ENCODE peak calls at places on chromosomes 4 and X, in six cellular contexts. I is H9, X is IMR-90, A is mesenchymal stem cell, U is H1, Y is mesendoderm. G is an unnamed sample.
A peak's percentile ranks its signal among the peaks of the same experiment; 100 is the strongest.

GRCh38 chr4:144449623-144450022 is 196.3 kb upstream of the HHIP start:
- DNase-seq in I (no peak), X (no peak), A (peak; percentile 8), U (no peak), Y (peak; percentile 32), G (no peak)

GRCh38 chr4:89268572-89269180 is 38.9 kb downstream of the GPRIN3 start:
- DNase-seq in I (no peak), X (no peak), A (no peak), U (no peak), Y (no peak), G (no peak)

GRCh38 chr4:144645621-144646522 is at the start of gene HHIP:
- DNase-seq in I (peak; percentile 53), X (peak; percentile 65), A (peak; percentile 47), U (peak; percentile 64), Y (peak; percentile 61), G (no peak)

GRCh38 chrX:20361890-20362262 is 95.2 kb upstream of the RPS6KA3 start:
- DNase-seq in I (no peak), X (peak; percentile 75), A (peak; percentile 79), U (no peak), Y (peak; percentile 90), G (no peak)

GRCh38 chr4:78296261-78296660 is 239.1 kb downstream of the FRAS1 start:
- DNase-seq in I (no peak), X (no peak), A (no peak), U (no peak), Y (peak; percentile 58), G (no peak)

GRCh38 chr4:163548481-163549243 is 54.2 kb downstream of the TMA16 start:
- DNase-seq in I (no peak), X (peak; percentile 69), A (peak; percentile 69), U (no peak), Y (peak; percentile 47), G (peak; percentile 21)

GRCh38 chrX:66632986-66633385 is 5.9 kb downstream of the EDA2R start:
- DNase-seq in I (no peak), X (peak; percentile 35), A (no peak), U (no peak), Y (no peak), G (no peak)

GRCh38 chr4:39565925-39566630 is 38.8 kb upstream of the UGDH start:
- DNase-seq in I (no peak), X (peak; percentile 96), A (peak; percentile 94), U (no peak), Y (peak; percentile 6), G (no peak)

GRCh38 chr4:25861951-25862410 is 807 bp downstream of the SEL1L3 start:
- DNase-seq in I (peak; percentile 48), X (peak; percentile 40), A (peak; percentile 58), U (peak; percentile 57), Y (peak; percentile 60), G (no peak)

GRCh38 chr4:173332963-173333657 is 1.0 kb downstream of the HMGB2 start:
- DNase-seq in I (no peak), X (peak; percentile 1), A (peak; percentile 28), U (no peak), Y (peak; percentile 28), G (no peak)

GRCh38 chr4:97504713-97505112 is 638.6 kb downstream of the STPG2 start:
- DNase-seq in I (no peak), X (no peak), A (no peak), U (no peak), Y (no peak), G (no peak)

GRCh38 chr4:13525606-13526281 is 18.6 kb downstream of the NKX3-2 start:
- DNase-seq in I (no peak), X (no peak), A (no peak), U (no peak), Y (no peak), G (no peak)

GRCh38 chr4:8688041-8688907 is 95.7 kb downstream of the CPZ start:
- DNase-seq in I (peak; percentile 79), X (peak; percentile 2), A (no peak), U (peak; percentile 95), Y (peak; percentile 65), G (peak; percentile 59)

GRCh38 chr4:152007108-152007507 is 246.3 kb upstream of the GATB start:
- DNase-seq in I (no peak), X (no peak), A (no peak), U (no peak), Y (no peak), G (no peak)

GRCh38 chr4:155773196-155773800 is 14.5 kb downstream of the GUCY1B1 start:
- DNase-seq in I (no peak), X (no peak), A (peak; percentile 59), U (no peak), Y (no peak), G (no peak)

GRCh38 chr4:150402968-150403367 is 179.0 kb upstream of the MAB21L2 start:
- DNase-seq in I (no peak), X (peak; percentile 24), A (no peak), U (no peak), Y (no peak), G (no peak)

GRCh38 chr4:7645956-7646355 is 211.2 kb upstream of the PSAPL1 start:
- DNase-seq in I (no peak), X (no peak), A (no peak), U (no peak), Y (no peak), G (no peak)
- H3K23ac ChIP-seq in I (no peak overlapping the region), X (no peak overlapping the region), A (no peak overlapping the region), U (no peak overlapping the region), Y (no peak overlapping the region), G (no peak overlapping the region)

GRCh38 chrX:129247642-129248041 is 275.6 kb downstream of the SMARCA1 start:
- DNase-seq in I (no peak), X (no peak), A (no peak), U (no peak), Y (peak; percentile 71), G (no peak)
- H3K23ac ChIP-seq in I (no peak overlapping the region), X (no peak overlapping the region), A (no peak overlapping the region), U (no peak overlapping the region), Y (no peak overlapping the region), G (no peak overlapping the region)

GRCh38 chr4:160026720-160027119 is 923.8 kb downstream of the RAPGEF2 start:
- DNase-seq in I (peak; percentile 68), X (no peak), A (peak; percentile 26), U (no peak), Y (peak; percentile 84), G (no peak)

GRCh38 chr4:160020804-160021203 is 917.9 kb downstream of the RAPGEF2 start:
- DNase-seq in I (no peak), X (no peak), A (no peak), U (no peak), Y (no peak), G (no peak)

GRCh38 chr4:160021870-160022269 is 919.0 kb downstream of the RAPGEF2 start:
- DNase-seq in I (no peak), X (no peak), A (no peak), U (no peak), Y (no peak), G (no peak)
- H3K23ac ChIP-seq in I (no peak overlapping the region), X (no peak overlapping the region), A (no peak overlapping the region), U (no peak overlapping the region), Y (no peak overlapping the region), G (no peak overlapping the region)

GRCh38 chr4:73129319-73129718 is 59.8 kb upstream of the COX18 start:
- DNase-seq in I (no peak), X (no peak), A (no peak), U (no peak), Y (no peak), G (no peak)

GRCh38 chr4:73133784-73134183 is 64.3 kb upstream of the COX18 start:
- DNase-seq in I (no peak), X (no peak), A (no peak), U (no peak), Y (no peak), G (no peak)

GRCh38 chr4:73131281-73131680 is 61.8 kb upstream of the COX18 start:
- DNase-seq in I (no peak), X (no peak), A (no peak), U (no peak), Y (no peak), G (no peak)

GRCh38 chr4:73127839-73128448 is 58.4 kb upstream of the COX18 start:
- DNase-seq in I (no peak), X (peak; percentile 5), A (peak; percentile 38), U (no peak), Y (peak; percentile 59), G (no peak)
- H3K23ac ChIP-seq in I (no peak overlapping the region), X (no peak overlapping the region), A (no peak overlapping the region), U (no peak overlapping the region), Y (no peak overlapping the region), G (no peak overlapping the region)

GRCh38 chrX:18649498-18649951 is 22.4 kb downstream of the RS1 start:
- DNase-seq in I (peak; percentile 40), X (no peak), A (no peak), U (peak; percentile 49), Y (peak; percentile 32), G (peak; percentile 5)

GRCh38 chrX:18654873-18655836 is 16.8 kb downstream of the RS1 start:
- DNase-seq in I (no peak), X (no peak), A (peak; percentile 19), U (no peak), Y (no peak), G (no peak)

GRCh38 chrX:18652636-18653035 is 19.3 kb downstream of the RS1 start:
- DNase-seq in I (no peak), X (no peak), A (no peak), U (no peak), Y (no peak), G (no peak)

GRCh38 chrX:18650662-18651061 is 21.2 kb downstream of the RS1 start:
- DNase-seq in I (no peak), X (no peak), A (no peak), U (no peak), Y (no peak), G (no peak)
- H3K23ac ChIP-seq in I (no peak overlapping the region), X (no peak overlapping the region), A (no peak overlapping the region), U (no peak overlapping the region), Y (no peak overlapping the region), G (no peak overlapping the region)

GRCh38 chr4:48127231-48127881 is 6.7 kb downstream of the TXK start:
- DNase-seq in I (peak; percentile 55), X (no peak), A (no peak), U (no peak), Y (peak; percentile 94), G (no peak)

GRCh38 chr4:48127882-48128394 is 6.1 kb downstream of the TXK start:
- DNase-seq in I (peak; percentile 91), X (peak; percentile 94), A (peak; percentile 86), U (peak; percentile 84), Y (peak; percentile 97), G (peak; percentile 67)

GRCh38 chr4:48130100-48130499 is 4.0 kb downstream of the TXK start:
- DNase-seq in I (no peak), X (no peak), A (no peak), U (no peak), Y (no peak), G (no peak)

GRCh38 chr4:48131736-48132135 is 2.3 kb downstream of the TXK start:
- DNase-seq in I (no peak), X (no peak), A (no peak), U (no peak), Y (no peak), G (no peak)

DNA sequence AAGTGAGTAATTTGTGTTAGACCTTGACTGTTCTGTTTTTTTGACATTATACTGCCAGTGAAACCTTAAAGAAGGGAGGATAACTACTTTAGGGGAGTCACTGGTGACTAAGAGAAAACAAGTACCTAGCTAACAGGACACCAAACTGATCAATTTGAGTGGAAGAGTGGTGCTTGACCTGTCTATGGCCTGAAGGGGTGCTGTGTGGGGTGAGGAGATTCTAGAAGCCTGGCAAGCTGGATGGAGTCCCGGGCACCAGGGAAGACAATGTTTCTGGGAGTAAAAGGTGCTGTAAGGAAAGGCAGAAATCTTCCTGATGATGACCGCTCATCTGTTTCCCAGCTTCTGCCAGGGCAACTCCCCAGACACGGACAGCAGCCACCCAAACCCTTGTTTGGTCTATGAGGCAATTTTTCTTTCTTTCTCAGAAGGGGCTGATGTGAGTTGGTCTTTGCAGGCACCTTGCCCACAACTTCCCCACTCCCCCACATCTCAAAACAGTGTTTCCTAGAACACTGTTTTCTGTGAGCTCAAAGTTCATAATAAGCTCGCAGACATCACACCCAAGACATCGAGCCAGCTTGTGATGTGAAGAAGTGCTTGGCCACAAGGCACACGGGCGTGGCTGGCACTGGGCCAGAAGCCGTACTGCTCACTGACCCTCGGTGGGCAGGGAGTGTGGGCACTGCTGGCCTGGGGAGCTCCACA is 4.6 kb downstream of the TXK start:
- DNase-seq in I (no peak), X (no peak), A (no peak), U (no peak), Y (peak; percentile 29), G (no peak)
- H3K23ac ChIP-seq in I (no peak overlapping the region), X (no peak overlapping the region), A (no peak overlapping the region), U (no peak overlapping the region), Y (no peak overlapping the region), G (no peak overlapping the region)

G was measured in neuronal stem cell.